ENCODE peak calls at places on chromosome 1, in nine cellular contexts. One of them, this sample, is unnamed.

GRCh38 chr1:159872896-159873295 is 10.4 kb upstream of the VSIG8 start:
- DNase-seq in sigmoid colon: no peak
- DNase-seq in Peyer's patch: no peak
- DNase-seq in left lung: no peak
- DNase-seq in K562: no peak
- DNase-seq in heart left ventricle: no peak
- DNase-seq in WERI-Rb-1: no peak
- DNase-seq in kidney epithelial cell: no peak
- DNase-seq in esophagus squamous epithelium: no peak
- DNase-seq in this sample: no peak

GRCh38 chr1:67713071-67713806 is 28.2 kb downstream of the GADD45A start:
- DNase-seq in WERI-Rb-1: no peak
- DNase-seq in heart left ventricle: no peak
- DNase-seq in Peyer's patch: peak
- DNase-seq in esophagus squamous epithelium: no peak
- DNase-seq in K562: peak
- DNase-seq in sigmoid colon: no peak
- DNase-seq in left lung: no peak
- DNase-seq in kidney epithelial cell: peak
- DNase-seq in this sample: no peak

GRCh38 chr1:23283660-23284602 is 60.2 kb downstream of the HNRNPR start:
- DNase-seq in left lung: no peak
- DNase-seq in esophagus squamous epithelium: no peak
- DNase-seq in sigmoid colon: no peak
- DNase-seq in kidney epithelial cell: no peak
- DNase-seq in WERI-Rb-1: no peak
- DNase-seq in heart left ventricle: no peak
- DNase-seq in Peyer's patch: no peak
- DNase-seq in K562: no peak
- DNase-seq in this sample: peak

GRCh38 chr1:82013702-82014101 is 213.0 kb downstream of the ADGRL2 start:
- DNase-seq in sigmoid colon: no peak
- DNase-seq in WERI-Rb-1: no peak
- DNase-seq in K562: no peak
- DNase-seq in kidney epithelial cell: no peak
- DNase-seq in Peyer's patch: no peak
- DNase-seq in esophagus squamous epithelium: no peak
- DNase-seq in heart left ventricle: no peak
- DNase-seq in left lung: no peak
- DNase-seq in this sample: no peak

GRCh38 chr1:109250454-109251276 is 1.3 kb downstream of the CELSR2 start:
- DNase-seq in K562: no peak
- DNase-seq in sigmoid colon: peak
- DNase-seq in esophagus squamous epithelium: no peak
- DNase-seq in Peyer's patch: no peak
- DNase-seq in WERI-Rb-1: no peak
- DNase-seq in kidney epithelial cell: no peak
- DNase-seq in left lung: peak
- DNase-seq in heart left ventricle: no peak
- DNase-seq in this sample: no peak

GRCh38 chr1:221631551-221631950 is 110.3 kb downstream of the DUSP10 start:
- DNase-seq in sigmoid colon: no peak
- DNase-seq in left lung: no peak
- DNase-seq in Peyer's patch: no peak
- DNase-seq in kidney epithelial cell: no peak
- DNase-seq in WERI-Rb-1: no peak
- DNase-seq in heart left ventricle: no peak
- DNase-seq in K562: no peak
- DNase-seq in esophagus squamous epithelium: no peak
- DNase-seq in this sample: no peak

GRCh38 chr1:40739455-40740008 is 44.1 kb upstream of the KCNQ4 start:
- DNase-seq in kidney epithelial cell: no peak
- DNase-seq in K562: no peak
- DNase-seq in WERI-Rb-1: no peak
- DNase-seq in sigmoid colon: no peak
- DNase-seq in left lung: no peak
- DNase-seq in esophagus squamous epithelium: no peak
- DNase-seq in heart left ventricle: no peak
- DNase-seq in Peyer's patch: no peak
- DNase-seq in this sample: no peak

GRCh38 chr1:39646232-39647081 is 7.0 kb upstream of the HEYL start:
- DNase-seq in sigmoid colon: peak
- DNase-seq in WERI-Rb-1: peak
- DNase-seq in K562: peak
- DNase-seq in heart left ventricle: peak
- DNase-seq in esophagus squamous epithelium: no peak
- DNase-seq in left lung: no peak
- DNase-seq in Peyer's patch: no peak
- DNase-seq in kidney epithelial cell: no peak
- DNase-seq in this sample: no peak

GRCh38 chr1:53145942-53146708 is 3.7 kb upstream of the SLC1A7 start:
- DNase-seq in left lung: no peak
- DNase-seq in heart left ventricle: peak
- DNase-seq in WERI-Rb-1: peak
- DNase-seq in sigmoid colon: peak
- DNase-seq in Peyer's patch: peak
- DNase-seq in esophagus squamous epithelium: no peak
- DNase-seq in kidney epithelial cell: peak
- DNase-seq in K562: peak
- DNase-seq in this sample: peak

GRCh38 chr1:230340778-230341546 is 85.2 kb downstream of the PGBD5 start:
- DNase-seq in WERI-Rb-1: no peak
- DNase-seq in sigmoid colon: no peak
- DNase-seq in kidney epithelial cell: no peak
- DNase-seq in Peyer's patch: no peak
- DNase-seq in heart left ventricle: peak
- DNase-seq in K562: no peak
- DNase-seq in esophagus squamous epithelium: no peak
- DNase-seq in left lung: no peak
- DNase-seq in this sample: no peak

GRCh38 chr1:45050931-45051748 is 39.1 kb downstream of the UROD start:
- DNase-seq in esophagus squamous epithelium: no peak
- DNase-seq in left lung: no peak
- DNase-seq in heart left ventricle: no peak
- DNase-seq in sigmoid colon: no peak
- DNase-seq in K562: no peak
- DNase-seq in kidney epithelial cell: no peak
- DNase-seq in WERI-Rb-1: no peak
- DNase-seq in Peyer's patch: no peak
- DNase-seq in this sample: no peak

GRCh38 chr1:118863688-118864087 is 124.5 kb downstream of the TBX15 start:
- DNase-seq in Peyer's patch: no peak
- DNase-seq in heart left ventricle: no peak
- DNase-seq in kidney epithelial cell: no peak
- DNase-seq in left lung: no peak
- DNase-seq in WERI-Rb-1: no peak
- DNase-seq in sigmoid colon: no peak
- DNase-seq in esophagus squamous epithelium: no peak
- DNase-seq in K562: no peak
- DNase-seq in this sample: no peak

GRCh38 chr1:117636637-117637425 is 31.0 kb downstream of the TENT5C start:
- DNase-seq in esophagus squamous epithelium: no peak
- DNase-seq in left lung: no peak
- DNase-seq in kidney epithelial cell: no peak
- DNase-seq in heart left ventricle: no peak
- DNase-seq in sigmoid colon: no peak
- DNase-seq in WERI-Rb-1: no peak
- DNase-seq in K562: no peak
- DNase-seq in Peyer's patch: peak
- DNase-seq in this sample: no peak

GRCh38 chr1:42146127-42146915 is 6.9 kb upstream of the GUCA2B start:
- DNase-seq in Peyer's patch: no peak
- DNase-seq in left lung: no peak
- DNase-seq in heart left ventricle: no peak
- DNase-seq in kidney epithelial cell: no peak
- DNase-seq in sigmoid colon: peak
- DNase-seq in WERI-Rb-1: no peak
- DNase-seq in esophagus squamous epithelium: no peak
- DNase-seq in K562: no peak
- DNase-seq in this sample: no peak

GRCh38 chr1:112790920-112791722 is 76.0 kb upstream of the PPM1J start:
- DNase-seq in WERI-Rb-1: peak
- DNase-seq in kidney epithelial cell: no peak
- DNase-seq in K562: peak
- DNase-seq in left lung: no peak
- DNase-seq in Peyer's patch: no peak
- DNase-seq in sigmoid colon: no peak
- DNase-seq in heart left ventricle: no peak
- DNase-seq in esophagus squamous epithelium: no peak
- DNase-seq in this sample: no peak

GRCh38 chr1:212430955-212431394 is 1.7 kb upstream of the NENF start:
- DNase-seq in left lung: no peak
- DNase-seq in kidney epithelial cell: no peak
- DNase-seq in sigmoid colon: no peak
- DNase-seq in K562: peak
- DNase-seq in esophagus squamous epithelium: no peak
- DNase-seq in WERI-Rb-1: no peak
- DNase-seq in heart left ventricle: no peak
- DNase-seq in Peyer's patch: peak
- DNase-seq in this sample: no peak

GRCh38 chr1:46623733-46624695 is 7.4 kb upstream of the MOB3C start:
- DNase-seq in sigmoid colon: no peak
- DNase-seq in kidney epithelial cell: no peak
- DNase-seq in heart left ventricle: no peak
- DNase-seq in Peyer's patch: no peak
- DNase-seq in esophagus squamous epithelium: no peak
- DNase-seq in left lung: no peak
- DNase-seq in WERI-Rb-1: no peak
- DNase-seq in K562: peak
- DNase-seq in this sample: no peak

DNA sequence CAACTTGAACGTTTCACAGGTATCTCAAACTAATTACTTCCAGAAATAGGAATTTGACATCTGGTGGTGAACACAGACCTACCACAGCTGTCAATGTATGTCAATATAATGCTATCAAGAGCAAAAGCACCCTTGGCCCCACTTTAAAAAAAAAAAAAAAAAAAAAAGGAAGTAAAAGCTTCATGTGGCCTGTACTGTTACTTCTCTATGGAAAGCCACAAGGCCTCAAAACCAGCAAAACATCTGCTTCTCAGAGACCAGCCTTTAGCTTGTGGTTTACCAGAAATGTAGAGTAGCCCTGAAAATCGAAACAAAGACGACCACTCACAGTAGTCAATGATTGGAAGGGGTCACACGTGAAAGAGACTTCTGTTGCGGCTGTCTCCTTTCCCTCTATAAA is 109.6 kb downstream of the SLC45A1 start:
- DNase-seq in left lung: no peak
- DNase-seq in WERI-Rb-1: no peak
- DNase-seq in heart left ventricle: no peak
- DNase-seq in K562: no peak
- DNase-seq in Peyer's patch: no peak
- DNase-seq in kidney epithelial cell: no peak
- DNase-seq in sigmoid colon: no peak
- DNase-seq in esophagus squamous epithelium: no peak
- DNase-seq in this sample: no peak
- H3K4me3 ChIP-seq in left lung: no peak
- H3K4me3 ChIP-seq in WERI-Rb-1: no peak
- H3K4me3 ChIP-seq in heart left ventricle: no peak
- H3K4me3 ChIP-seq in K562: no peak
- H3K4me3 ChIP-seq in Peyer's patch: no peak
- H3K4me3 ChIP-seq in kidney epithelial cell: no peak
- H3K4me3 ChIP-seq in sigmoid colon: no peak
- H3K4me3 ChIP-seq in esophagus squamous epithelium: no peak
- H3K4me3 ChIP-seq in this sample: no peak

DNA sequence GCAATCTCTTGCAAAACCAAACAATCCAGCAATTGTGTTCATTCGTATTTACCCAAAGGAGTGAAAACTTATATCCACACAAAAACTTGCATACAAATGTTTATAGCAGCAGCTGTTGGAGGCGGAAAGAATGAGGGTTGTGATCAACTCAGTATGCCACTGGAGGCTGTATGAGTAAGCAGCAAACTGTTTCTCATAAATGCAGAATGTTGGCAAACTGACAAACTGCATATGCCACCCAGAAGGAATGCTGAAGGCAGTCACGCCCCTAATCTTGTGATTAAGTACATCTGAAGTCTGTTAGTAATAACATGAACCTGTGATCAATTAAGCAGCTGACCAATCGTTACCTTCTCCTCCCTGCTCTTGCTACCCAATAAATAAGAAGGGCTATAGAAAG is 60.5 kb upstream of the CR2 start:
- DNase-seq in K562: no peak
- DNase-seq in sigmoid colon: no peak
- DNase-seq in heart left ventricle: no peak
- DNase-seq in kidney epithelial cell: peak
- DNase-seq in Peyer's patch: no peak
- DNase-seq in left lung: no peak
- DNase-seq in WERI-Rb-1: no peak
- DNase-seq in esophagus squamous epithelium: no peak
- DNase-seq in this sample: peak
- TF ChIP-seq CTCF in K562: no peak
- TF ChIP-seq CTCF in sigmoid colon: no peak
- TF ChIP-seq CTCF in heart left ventricle: no peak
- TF ChIP-seq CTCF in kidney epithelial cell: no peak
- TF ChIP-seq CTCF in Peyer's patch: no peak
- TF ChIP-seq CTCF in left lung: no peak
- TF ChIP-seq CTCF in WERI-Rb-1: no peak
- TF ChIP-seq CTCF in esophagus squamous epithelium: no peak
- TF ChIP-seq CTCF in this sample: no peak

DNA sequence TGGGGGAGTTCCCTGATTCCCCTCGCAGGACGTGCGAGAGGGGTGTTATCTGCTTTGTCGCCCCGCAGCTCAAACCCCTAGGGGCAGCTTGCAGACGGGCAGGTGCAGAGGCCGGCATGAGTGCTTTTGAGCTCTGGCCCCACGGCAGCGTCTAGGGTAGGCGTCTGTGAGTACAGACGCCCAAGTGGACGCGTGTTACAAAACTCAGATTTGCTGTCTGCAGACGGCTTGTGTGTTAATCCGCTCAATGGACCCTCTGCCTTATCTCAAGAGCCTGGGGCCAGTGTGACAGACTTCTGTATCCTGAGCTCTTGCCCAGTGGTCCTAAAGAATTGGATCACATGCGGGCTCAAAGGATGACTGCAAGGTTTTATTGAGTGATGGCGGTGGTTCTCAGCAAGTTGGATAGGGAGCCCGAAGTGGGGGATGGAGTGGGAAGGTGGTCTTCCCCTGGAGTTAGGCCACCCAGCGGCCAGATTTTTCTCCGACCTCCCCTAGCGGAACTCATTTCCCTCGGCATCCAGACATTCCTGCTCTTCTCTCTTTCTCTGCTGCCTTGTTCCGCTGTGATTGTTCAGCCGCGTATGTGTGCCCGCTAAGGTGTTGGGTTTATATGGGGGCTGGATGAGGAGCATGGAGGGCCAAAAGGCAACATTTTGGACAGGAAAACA is 9.4 kb downstream of the CFHR4 start:
- DNase-seq in sigmoid colon: no peak
- DNase-seq in K562: peak
- DNase-seq in esophagus squamous epithelium: no peak
- DNase-seq in left lung: peak
- DNase-seq in WERI-Rb-1: no peak
- DNase-seq in heart left ventricle: no peak
- DNase-seq in Peyer's patch: no peak
- DNase-seq in kidney epithelial cell: no peak
- DNase-seq in this sample: no peak
- H3K4me3 ChIP-seq in sigmoid colon: no peak
- H3K4me3 ChIP-seq in K562: no peak
- H3K4me3 ChIP-seq in esophagus squamous epithelium: no peak
- H3K4me3 ChIP-seq in left lung: no peak
- H3K4me3 ChIP-seq in WERI-Rb-1: no peak
- H3K4me3 ChIP-seq in heart left ventricle: no peak
- H3K4me3 ChIP-seq in Peyer's patch: no peak
- H3K4me3 ChIP-seq in kidney epithelial cell: peak
- H3K4me3 ChIP-seq in this sample: no peak

GRCh38 chr1:24642481-24643361 is at the start of gene SRRM1:
- DNase-seq in sigmoid colon: peak
- DNase-seq in left lung: peak
- DNase-seq in K562: peak
- DNase-seq in esophagus squamous epithelium: peak
- DNase-seq in kidney epithelial cell: peak
- DNase-seq in WERI-Rb-1: peak
- DNase-seq in Peyer's patch: peak
- DNase-seq in heart left ventricle: peak
- DNase-seq in this sample: peak
- TF ChIP-seq CTCF in sigmoid colon: no peak
- TF ChIP-seq CTCF in left lung: no peak
- TF ChIP-seq CTCF in K562: peak
- TF ChIP-seq CTCF in esophagus squamous epithelium: no peak
- TF ChIP-seq CTCF in kidney epithelial cell: no peak
- TF ChIP-seq CTCF in WERI-Rb-1: peak
- TF ChIP-seq CTCF in Peyer's patch: peak
- TF ChIP-seq CTCF in heart left ventricle: no peak
- TF ChIP-seq CTCF in this sample: peak

This sample was measured in AG04449.